ENCODE peak calls at places on chromosomes 6 and 20, in four cellular contexts. K, O, F and J are unnamed samples.

GRCh38 chr6:46271728-46272127 is 100.9 kb upstream of the ENPP5 start:
- DNase-seq in O (no peak), K (no peak), F (no peak), J (no peak)

GRCh38 chr6:11263185-11263817 is 30.8 kb upstream of the NEDD9 start:
- DNase-seq in F (no peak), O (peak), K (no peak), J (no peak)

GRCh38 chr20:3753098-3753497 is 14.5 kb downstream of the ADISSP start:
- DNase-seq in O (peak), F (no peak), K (peak), J (peak)

GRCh38 chr6:96626749-96627353 is 63.9 kb downstream of the FHL5 start:
- DNase-seq in K (no peak), F (no peak), O (peak), J (no peak)

GRCh38 chr6:161079566-161080262 is 88.1 kb downstream of the MAP3K4 start:
- DNase-seq in K (peak), F (peak), O (peak), J (no peak)

GRCh38 chr6:43911625-43912577 is 141.9 kb downstream of the VEGFA start:
- DNase-seq in O (no peak), F (no peak), K (no peak), J (no peak)

GRCh38 chr20:22353586-22353985 is 230.8 kb downstream of the FOXA2 start:
- DNase-seq in F (no peak), K (no peak), O (no peak), J (no peak)

GRCh38 chr6:169864148-169865030 is 113.0 kb downstream of the ERMARD start:
- DNase-seq in O (no peak), K (no peak), F (no peak), J (no peak)

GRCh38 chr6:145247677-145248419 is 487.5 kb downstream of the EPM2A start:
- DNase-seq in K (no peak), F (no peak), O (peak), J (no peak)

GRCh38 chr6:111552241-111552744 is 53.4 kb downstream of the TRAF3IP2 start:
- DNase-seq in K (no peak), F (peak), O (peak), J (no peak)

GRCh38 chr6:11759995-11760394 is 18.6 kb downstream of the ADTRP start:
- DNase-seq in O (no peak), K (no peak), F (no peak), J (no peak)

GRCh38 chr6:140537211-140537610 is 1162.8 kb upstream of the CITED2 start:
- DNase-seq in F (no peak), O (peak), K (no peak), J (no peak)

GRCh38 chr6:79431469-79431868 is 105.8 kb downstream of the LCA5 start:
- DNase-seq in O (no peak), K (no peak), F (no peak), J (no peak)

GRCh38 chr6:117951783-117952182 is 44.7 kb downstream of the SLC35F1 start:
- DNase-seq in O (no peak), K (no peak), F (no peak), J (no peak)

GRCh38 chr6:30325873-30326445 is 768 bp upstream of the TRIM39 start:
- DNase-seq in F (peak), K (peak), O (peak), J (no peak)

GRCh38 chr6:21900730-21901129 is 307.2 kb downstream of the SOX4 start:
- DNase-seq in K (no peak), F (no peak), O (peak), J (no peak)

GRCh38 chr6:168133186-168133585 is 54.2 kb upstream of the FRMD1 start:
- DNase-seq in F (no peak), O (peak), K (no peak), J (no peak)

GRCh38 chr6:18464176-18464575 is 77.0 kb downstream of the RNF144B start:
- DNase-seq in F (no peak), O (no peak), K (no peak), J (no peak)

GRCh38 chr6:138856654-138857053 is 60.8 kb downstream of the ECT2L start:
- DNase-seq in K (no peak), O (no peak), F (no peak), J (no peak)

GRCh38 chr20:38126146-38126912 is 38.7 kb downstream of the TGM2 start:
- DNase-seq in O (no peak), K (no peak), F (no peak), J (no peak)

GRCh38 chr6:89944826-89945407 is 50.6 kb downstream of the GJA10 start:
- DNase-seq in K (no peak), F (no peak), O (no peak), J (no peak)

GRCh38 chr6:15974817-15975216 is 154.1 kb upstream of the MYLIP start:
- DNase-seq in O (no peak), K (no peak), F (no peak), J (no peak)

GRCh38 chr20:11329271-11329670 is 588.4 kb upstream of the BTBD3 start:
- DNase-seq in K (no peak), F (no peak), O (no peak), J (no peak)

GRCh38 chr6:88922775-88923548 is 40.5 kb downstream of the RNGTT start:
- DNase-seq in F (no peak), O (peak), K (no peak), J (no peak)